ENCODE peak calls at places on chromosomes 16 and 17, in five cellular contexts. One of them, this sample, is unnamed.

GRCh38 chr16:47907109-47907508 is 248.7 kb downstream of the ABCC12 start:
- DNase-seq in neural progenitor cell: no peak
- DNase-seq in natural killer cell: no peak
- DNase-seq in heart left ventricle: no peak
- DNase-seq in omental fat pad: no peak
- DNase-seq in this sample: no peak

GRCh38 chr17:80861892-80862291 is 129.7 kb upstream of the CHMP6 start:
- DNase-seq in neural progenitor cell: peak
- DNase-seq in heart left ventricle: no peak
- DNase-seq in omental fat pad: no peak
- DNase-seq in natural killer cell: no peak
- DNase-seq in this sample: no peak

GRCh38 chr17:50112694-50113093 is 17.3 kb downstream of the SAMD14 start:
- DNase-seq in neural progenitor cell: no peak
- DNase-seq in natural killer cell: no peak
- DNase-seq in heart left ventricle: no peak
- DNase-seq in omental fat pad: no peak
- DNase-seq in this sample: no peak

GRCh38 chr16:600781-601180 is 10.9 kb downstream of the RAB40C start:
- DNase-seq in omental fat pad: no peak
- DNase-seq in natural killer cell: no peak
- DNase-seq in heart left ventricle: no peak
- DNase-seq in neural progenitor cell: peak
- DNase-seq in this sample: no peak

GRCh38 chr17:62653002-62653830 is 25.7 kb downstream of the MRC2 start:
- DNase-seq in heart left ventricle: peak
- DNase-seq in omental fat pad: peak
- DNase-seq in natural killer cell: peak
- DNase-seq in neural progenitor cell: peak
- DNase-seq in this sample: no peak

GRCh38 chr16:79073560-79073959 is 527.0 kb downstream of the MAF start:
- DNase-seq in heart left ventricle: no peak
- DNase-seq in natural killer cell: no peak
- DNase-seq in omental fat pad: no peak
- DNase-seq in neural progenitor cell: no peak
- DNase-seq in this sample: no peak

GRCh38 chr16:89017956-89018604 is 41.1 kb upstream of the CBFA2T3 start:
- DNase-seq in neural progenitor cell: no peak
- DNase-seq in heart left ventricle: no peak
- DNase-seq in omental fat pad: no peak
- DNase-seq in natural killer cell: no peak
- DNase-seq in this sample: no peak

GRCh38 chr17:17819561-17819995 is 17.2 kb downstream of the SREBF1 start:
- DNase-seq in heart left ventricle: peak
- DNase-seq in natural killer cell: peak
- DNase-seq in neural progenitor cell: no peak
- DNase-seq in omental fat pad: peak
- DNase-seq in this sample: no peak

GRCh38 chr16:86773339-86773715 is 195.0 kb downstream of the FOXL1 start:
- DNase-seq in omental fat pad: no peak
- DNase-seq in neural progenitor cell: no peak
- DNase-seq in natural killer cell: no peak
- DNase-seq in heart left ventricle: no peak
- DNase-seq in this sample: no peak

GRCh38 chr16:70679653-70680494 is 6.0 kb downstream of the MTSS2 start:
- DNase-seq in natural killer cell: no peak
- DNase-seq in omental fat pad: no peak
- DNase-seq in neural progenitor cell: peak
- DNase-seq in heart left ventricle: no peak
- DNase-seq in this sample: no peak

GRCh38 chr17:1724351-1724868 is at the start of gene WDR81:
- DNase-seq in neural progenitor cell: peak
- DNase-seq in natural killer cell: peak
- DNase-seq in omental fat pad: peak
- DNase-seq in heart left ventricle: peak
- DNase-seq in this sample: peak

GRCh38 chr17:82960419-82961271 is 118.8 kb upstream of the METRNL start:
- DNase-seq in natural killer cell: no peak
- DNase-seq in heart left ventricle: no peak
- DNase-seq in neural progenitor cell: no peak
- DNase-seq in omental fat pad: no peak
- DNase-seq in this sample: no peak

GRCh38 chr16:1397779-1398178 is 16.7 kb downstream of the UNKL start:
- DNase-seq in natural killer cell: no peak
- DNase-seq in heart left ventricle: no peak
- DNase-seq in neural progenitor cell: no peak
- DNase-seq in omental fat pad: no peak
- DNase-seq in this sample: no peak

GRCh38 chr17:60676758-60677307 is 818 bp upstream of the BCAS3 start:
- DNase-seq in heart left ventricle: no peak
- DNase-seq in omental fat pad: no peak
- DNase-seq in natural killer cell: no peak
- DNase-seq in neural progenitor cell: peak
- DNase-seq in this sample: no peak

GRCh38 chr16:75653926-75654325 is 6.4 kb downstream of the TERF2IP start:
- DNase-seq in natural killer cell: no peak
- DNase-seq in neural progenitor cell: no peak
- DNase-seq in heart left ventricle: no peak
- DNase-seq in omental fat pad: no peak
- DNase-seq in this sample: no peak

GRCh38 chr17:720706-721539 is 6.3 kb upstream of the VPS53 start:
- DNase-seq in heart left ventricle: no peak
- DNase-seq in omental fat pad: no peak
- DNase-seq in natural killer cell: no peak
- DNase-seq in neural progenitor cell: no peak
- DNase-seq in this sample: no peak

DNA sequence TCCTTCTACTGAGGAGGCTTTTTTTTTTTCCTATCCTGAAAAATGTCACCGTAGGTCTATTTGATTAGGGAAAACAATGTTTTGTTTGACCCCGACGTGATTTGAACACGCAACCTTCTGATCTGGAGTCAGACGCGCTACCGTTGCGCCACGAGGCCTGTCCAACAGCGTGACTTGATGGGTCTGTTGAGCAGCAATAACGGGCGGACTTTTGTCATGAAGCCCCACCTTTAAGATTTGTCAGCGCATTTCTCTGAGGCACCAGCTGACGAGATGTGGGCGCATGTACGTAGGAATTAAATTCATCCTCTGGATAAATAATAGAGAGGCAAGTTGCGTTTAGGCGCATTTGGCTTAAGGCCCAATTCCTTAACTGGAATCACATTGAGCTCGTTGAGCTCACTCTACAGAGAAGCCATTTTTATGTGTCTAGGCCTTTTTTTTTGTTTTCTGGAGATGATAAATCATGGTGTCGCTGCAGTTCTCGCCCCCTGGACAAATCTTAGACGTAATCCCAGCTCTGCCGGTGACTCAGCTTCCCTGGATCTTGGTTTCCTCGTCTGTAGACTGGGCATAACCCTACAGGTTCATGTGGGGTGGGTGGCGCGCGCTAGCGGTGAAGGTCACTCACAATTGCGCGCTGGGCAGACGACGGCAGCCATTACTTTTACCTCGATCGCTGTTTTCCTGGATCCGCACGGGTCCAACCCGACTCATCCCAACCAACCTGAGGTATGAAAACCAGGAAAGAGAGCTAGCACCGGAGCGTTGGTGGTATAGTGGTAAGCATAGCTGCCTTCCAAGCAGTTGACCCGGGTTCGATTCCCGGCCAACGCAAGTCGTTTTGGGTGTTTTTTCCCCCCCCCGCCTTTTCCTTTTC is 10.6 kb upstream of the AURKB start:
- DNase-seq in neural progenitor cell: peak
- DNase-seq in omental fat pad: peak
- DNase-seq in heart left ventricle: peak
- DNase-seq in natural killer cell: peak
- DNase-seq in this sample: peak
- TF ChIP-seq CTCF in neural progenitor cell: peak
- TF ChIP-seq CTCF in omental fat pad: no peak
- TF ChIP-seq CTCF in heart left ventricle: no peak
- TF ChIP-seq CTCF in natural killer cell: no peak
- TF ChIP-seq CTCF in this sample: no peak

DNA sequence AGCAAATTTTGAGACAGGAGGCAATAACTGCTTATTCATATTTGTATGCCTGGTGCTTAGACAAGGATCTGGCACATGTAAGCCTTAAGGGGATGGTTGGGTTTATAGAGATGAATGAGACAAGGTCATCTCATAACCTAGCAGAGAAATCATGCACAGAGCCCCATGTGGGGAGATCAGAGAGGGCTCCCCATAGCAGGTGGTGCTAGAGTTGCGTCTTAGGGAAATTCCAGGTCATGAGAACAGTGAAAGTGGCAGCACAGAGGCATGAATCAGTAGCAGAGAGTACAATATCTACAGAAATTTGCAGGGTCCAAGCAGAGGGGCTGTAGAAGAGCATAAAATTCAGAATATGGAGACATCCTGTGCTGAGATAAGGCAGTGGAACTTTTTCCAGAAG is 57.3 kb downstream of the SLC6A2 start:
- DNase-seq in neural progenitor cell: no peak
- DNase-seq in heart left ventricle: no peak
- DNase-seq in omental fat pad: no peak
- DNase-seq in natural killer cell: no peak
- DNase-seq in this sample: no peak
- TF ChIP-seq CTCF in neural progenitor cell: no peak
- TF ChIP-seq CTCF in heart left ventricle: no peak
- TF ChIP-seq CTCF in omental fat pad: no peak
- TF ChIP-seq CTCF in natural killer cell: no peak
- TF ChIP-seq CTCF in this sample: no peak

GRCh38 chr17:2931426-2931825 is 132.0 kb downstream of the OR1D5 start:
- DNase-seq in omental fat pad: no peak
- DNase-seq in natural killer cell: no peak
- DNase-seq in neural progenitor cell: peak
- DNase-seq in heart left ventricle: no peak
- DNase-seq in this sample: no peak

GRCh38 chr17:2932946-2933345 is 130.5 kb downstream of the OR1D5 start:
- DNase-seq in heart left ventricle: no peak
- DNase-seq in neural progenitor cell: no peak
- DNase-seq in omental fat pad: no peak
- DNase-seq in natural killer cell: no peak
- DNase-seq in this sample: no peak

GRCh38 chr17:2928294-2928890 is 132.2 kb downstream of the RAP1GAP2 start:
- DNase-seq in heart left ventricle: no peak
- DNase-seq in omental fat pad: no peak
- DNase-seq in neural progenitor cell: no peak
- DNase-seq in natural killer cell: no peak
- DNase-seq in this sample: peak

GRCh38 chr17:2931901-2932300 is 131.5 kb downstream of the OR1D5 start:
- DNase-seq in neural progenitor cell: no peak
- DNase-seq in omental fat pad: no peak
- DNase-seq in natural killer cell: no peak
- DNase-seq in heart left ventricle: no peak
- DNase-seq in this sample: no peak

GRCh38 chr17:2929881-2930533 is 133.4 kb downstream of the OR1D5 start:
- DNase-seq in heart left ventricle: no peak
- DNase-seq in natural killer cell: no peak
- DNase-seq in neural progenitor cell: peak
- DNase-seq in omental fat pad: peak
- DNase-seq in this sample: peak
- TF ChIP-seq CTCF in heart left ventricle: peak
- TF ChIP-seq CTCF in natural killer cell: peak
- TF ChIP-seq CTCF in neural progenitor cell: peak
- TF ChIP-seq CTCF in omental fat pad: no peak
- TF ChIP-seq CTCF in this sample: peak

DNA sequence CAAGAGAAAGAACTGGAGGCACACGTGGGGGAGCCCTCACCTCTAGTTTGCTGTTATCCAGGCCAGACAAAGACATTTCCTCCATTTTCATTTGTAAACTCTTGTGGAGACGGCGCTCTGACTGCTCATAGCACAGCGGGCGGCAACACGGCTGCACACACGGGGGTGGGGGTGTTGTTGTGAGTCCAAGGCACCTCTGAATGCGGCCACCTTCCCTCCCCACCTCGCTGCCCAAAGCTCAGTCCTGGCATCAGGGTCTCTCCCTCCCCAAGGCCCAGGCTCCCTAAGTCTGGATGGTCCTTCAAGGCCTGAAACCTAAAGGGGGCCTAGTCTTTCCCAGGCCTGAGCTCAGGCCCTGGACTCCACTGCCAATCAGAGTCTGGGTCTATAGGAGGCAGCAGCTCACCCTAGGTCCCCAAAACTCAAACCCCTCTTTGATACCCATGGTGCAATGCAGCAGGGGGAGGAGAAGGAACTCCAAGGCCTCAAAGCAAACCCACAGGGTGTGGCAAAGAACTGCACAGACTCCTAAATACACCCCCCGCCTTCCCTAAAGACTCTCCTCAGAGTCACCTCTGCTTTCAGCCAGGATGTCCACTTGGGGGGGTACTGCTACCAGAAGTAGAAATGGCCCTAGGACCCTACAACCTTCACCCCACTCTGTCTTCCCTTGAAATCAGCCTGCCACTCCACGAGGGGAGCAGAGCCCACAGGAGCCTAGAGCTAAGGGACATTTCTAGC is 1.5 kb downstream of the ATXN7L3 start:
- DNase-seq in natural killer cell: no peak
- DNase-seq in neural progenitor cell: peak
- DNase-seq in omental fat pad: no peak
- DNase-seq in heart left ventricle: no peak
- DNase-seq in this sample: no peak
- TF ChIP-seq CTCF in natural killer cell: no peak
- TF ChIP-seq CTCF in neural progenitor cell: no peak
- TF ChIP-seq CTCF in omental fat pad: no peak
- TF ChIP-seq CTCF in heart left ventricle: no peak
- TF ChIP-seq CTCF in this sample: no peak

GRCh38 chr17:64773836-64774761 is 112.0 kb upstream of the SMURF2 start:
- DNase-seq in natural killer cell: no peak
- DNase-seq in neural progenitor cell: peak
- DNase-seq in omental fat pad: no peak
- DNase-seq in heart left ventricle: peak
- DNase-seq in this sample: peak
- TF ChIP-seq CTCF in natural killer cell: no peak
- TF ChIP-seq CTCF in neural progenitor cell: peak
- TF ChIP-seq CTCF in omental fat pad: no peak
- TF ChIP-seq CTCF in heart left ventricle: no peak
- TF ChIP-seq CTCF in this sample: peak

DNA sequence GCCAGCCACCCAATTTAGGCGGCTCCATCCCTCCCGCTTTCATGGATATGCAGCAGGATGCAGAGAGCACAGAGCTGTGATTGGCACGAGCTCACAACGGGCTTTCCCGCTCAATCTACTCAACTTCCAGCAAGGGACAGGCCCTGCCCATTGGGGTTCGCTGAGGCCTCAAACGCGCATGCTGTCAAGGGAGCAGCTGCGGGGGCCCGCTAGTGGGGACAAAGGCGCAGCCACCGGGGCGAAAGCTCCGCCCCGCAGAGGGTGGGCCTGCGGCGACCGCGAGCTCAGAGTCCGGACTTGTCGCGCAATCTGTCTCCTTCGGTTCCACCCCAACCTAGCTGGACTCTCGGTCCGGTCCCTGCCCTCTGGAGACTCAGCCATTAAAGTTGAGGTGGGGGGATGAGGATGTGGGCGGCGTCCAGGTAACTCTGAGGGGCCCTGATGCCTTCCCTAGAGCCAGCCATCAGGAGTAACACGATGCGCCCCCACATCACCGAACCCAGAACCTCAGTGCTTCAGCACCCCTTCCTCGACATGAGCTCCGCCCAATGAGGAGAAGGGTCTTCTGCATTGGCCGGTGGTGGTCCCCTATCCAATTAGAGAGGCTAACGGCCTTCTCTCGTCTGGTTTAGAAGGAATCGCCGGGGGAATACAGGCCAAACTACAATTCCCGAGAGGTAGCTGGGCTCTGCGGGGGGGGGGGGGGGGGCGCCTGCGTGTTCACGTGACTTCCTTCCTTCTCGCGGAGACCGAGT is 489 bp upstream of the NFATC3 start:
- DNase-seq in heart left ventricle: peak
- DNase-seq in natural killer cell: peak
- DNase-seq in neural progenitor cell: peak
- DNase-seq in omental fat pad: peak
- DNase-seq in this sample: peak
- TF ChIP-seq CTCF in heart left ventricle: peak
- TF ChIP-seq CTCF in natural killer cell: no peak
- TF ChIP-seq CTCF in neural progenitor cell: no peak
- TF ChIP-seq CTCF in omental fat pad: no peak
- TF ChIP-seq CTCF in this sample: peak

This sample was measured in progenitor cell of endocrine pancreas.